ENCODE peak calls at places on chromosome 6, in ten cellular contexts. F is A172; T is lung microvascular endothelial cell; Z is stimulated activated naive CD4-positive, alpha-beta T cell; E is kidney tubule cell; O is T follicular helper cell; A is left kidney; D is heart right ventricle; B is erythroblast; I is Panc1. Y is an unnamed sample.

GRCh38 chr6:39791850-39792500 is at the start of gene DAAM2:
- DNase-seq in A (peak; percentile 87), I (no peak), F (no peak), D (peak; percentile 62), T (no peak), E (peak; percentile 48), Z (no peak), B (no peak), O (no peak), Y (peak; percentile 67)

GRCh38 chr6:19830171-19830570 is 7.0 kb upstream of the ID4 start:
- DNase-seq in F (no peak), D (no peak), A (peak; percentile 16), T (no peak), I (no peak), O (no peak), Z (no peak), E (peak; percentile 85), B (no peak), Y (no peak)

GRCh38 chr6:138882369-138883017 is 86.6 kb downstream of the ECT2L start:
- DNase-seq in A (no peak), D (no peak), E (no peak), O (no peak), T (no peak), B (no peak), I (no peak), Z (no peak), F (no peak), Y (no peak)

GRCh38 chr6:158768396-158768795 is 50.8 kb downstream of the EZR start:
- DNase-seq in O (no peak), D (no peak), B (no peak), Z (no peak), A (no peak), F (no peak), E (no peak), T (no peak), I (no peak), Y (no peak)

GRCh38 chr6:19663479-19663878 is 173.7 kb upstream of the ID4 start:
- DNase-seq in Z (no peak), A (no peak), E (no peak), F (no peak), T (no peak), B (no peak), D (no peak), O (no peak), I (no peak), Y (no peak)

GRCh38 chr6:170516783-170517616 is 36.1 kb downstream of the PSMB1 start:
- DNase-seq in F (peak; percentile 78), E (peak; percentile 77), I (peak; percentile 47), T (peak; percentile 82), A (peak; percentile 80), B (peak; percentile 46), O (peak; percentile 3), D (peak; percentile 15), Z (no peak), Y (peak; percentile 52)

GRCh38 chr6:167682125-167682524 is 144.6 kb upstream of the AFDN start:
- DNase-seq in O (no peak), B (no peak), I (no peak), D (no peak), F (peak; percentile 29), T (no peak), A (no peak), Z (no peak), E (no peak), Y (no peak)

GRCh38 chr6:92706976-92707375 is 712.4 kb downstream of the EPHA7 start:
- DNase-seq in D (no peak), I (no peak), O (no peak), F (peak; percentile 3), E (peak; percentile 70), B (no peak), A (no peak), Z (no peak), T (no peak), Y (no peak)